ENCODE peak calls at places on chromosomes 2 and 18, in four cellular contexts. V is NCI-H345, B is NCI-H1105 treated with DMSO at 0.1 percent for 48 hours, T is astrocyte of the cerebellum. Z is an unnamed sample.

GRCh38 chr2:71492112-71492511 is 38.8 kb downstream of the DYSF start:
- DNase-seq in B (no peak), V (no peak), T (no peak), Z (no peak)

GRCh38 chr2:186572705-186573104 is 17.2 kb upstream of the ITGAV start:
- DNase-seq in B (no peak), T (no peak), V (no peak), Z (no peak)

GRCh38 chr2:240629968-240630770 is 4.9 kb downstream of the GPR35 start:
- DNase-seq in B (no peak), V (no peak), T (no peak), Z (peak)

GRCh38 chr18:22446325-22446724 is 28.6 kb upstream of the CTAGE1 start:
- DNase-seq in B (no peak), T (no peak), V (no peak), Z (no peak)

GRCh38 chr2:72574886-72575285 is 250.9 kb downstream of the EXOC6B start:
- DNase-seq in T (no peak), V (no peak), B (no peak), Z (no peak)

GRCh38 chr18:12278765-12279682 is 24.9 kb downstream of the CIDEA start:
- DNase-seq in T (peak), V (no peak), B (no peak), Z (no peak)

GRCh38 chr18:79779021-79779699 is 18.6 kb upstream of the KCNG2 start:
- DNase-seq in V (no peak), T (no peak), B (no peak), Z (no peak)

GRCh38 chr2:113164234-113164929 is 9.4 kb upstream of the PSD4 start:
- DNase-seq in T (no peak), B (peak), V (no peak), Z (peak)